ENCODE peak calls at places on chromosomes 13 and 19, in eight cellular contexts. D is GM10248, F is astrocyte of the spinal cord, T is tibial artery, R is omental fat pad, E is stomach, J is left ventricle myocardium inferior, W is HFFc6. K is an unnamed sample.

GRCh38 chr13:97911311-97912138 is 42.0 kb upstream of the IPO5 start:
- DNase-seq in D (peak), F (peak), T (no peak), R (no peak), E (no peak), J (no peak), W (peak), K (peak)

GRCh38 chr13:33116321-33117010 is 100.2 kb downstream of the KL start:
- DNase-seq in D (no peak), F (no peak), T (no peak), R (no peak), E (no peak), J (no peak), W (no peak), K (no peak)

GRCh38 chr19:47274071-47274890 is at the start of gene INAFM1:
- DNase-seq in D (peak), F (peak), T (peak), R (peak), E (peak), J (peak), W (peak), K (peak)

GRCh38 chr13:72530471-72530870 is 197.0 kb downstream of the MZT1 start:
- DNase-seq in D (no peak), F (peak), T (no peak), R (no peak), E (no peak), J (no peak), W (no peak), K (no peak)

GRCh38 chr13:60765700-60766411 is 368.8 kb downstream of the TDRD3 start:
- DNase-seq in D (no peak), F (peak), T (no peak), R (no peak), E (no peak), J (no peak), W (no peak), K (no peak)

GRCh38 chr19:4722671-4723464 is 774 bp downstream of the DPP9 start:
- DNase-seq in D (peak), F (peak), T (peak), R (no peak), E (peak), J (no peak), W (no peak), K (peak)

GRCh38 chr19:22945560-22945959 is 57.4 kb downstream of the ZNF728 start:
- DNase-seq in D (no peak), F (peak), T (no peak), R (no peak), E (no peak), J (no peak), W (no peak), K (no peak)

GRCh38 chr19:40013991-40014390 is 17.1 kb downstream of the ZNF546 start:
- DNase-seq in D (no peak), F (no peak), T (no peak), R (no peak), E (no peak), J (no peak), W (no peak), K (no peak)

GRCh38 chr13:49220035-49220855 is at the start of gene MLNR:
- DNase-seq in D (peak), F (no peak), T (no peak), R (no peak), E (no peak), J (no peak), W (no peak), K (peak)

GRCh38 chr19:13055213-13056051 is 47.2 kb downstream of the LYL1 start:
- DNase-seq in D (no peak), F (peak), T (peak), R (no peak), E (peak), J (peak), W (peak), K (no peak)

GRCh38 chr13:89136678-89137077 is 1465.5 kb downstream of the SLITRK5 start:
- DNase-seq in D (no peak), F (peak), T (no peak), R (no peak), E (no peak), J (no peak), W (no peak), K (no peak)

GRCh38 chr19:3324405-3324856 is 42.0 kb upstream of the NFIC start:
- DNase-seq in D (peak), F (no peak), T (peak), R (peak), E (peak), J (peak), W (no peak), K (peak)

GRCh38 chr19:43895727-43896126 is 39.4 kb downstream of the ZNF45 start:
- DNase-seq in D (no peak), F (no peak), T (no peak), R (no peak), E (no peak), J (no peak), W (no peak), K (no peak)

GRCh38 chr19:898663-899062 is 5.4 kb downstream of the RNU6-9 start:
- DNase-seq in D (no peak), F (no peak), T (no peak), R (no peak), E (no peak), J (no peak), W (no peak), K (no peak)

GRCh38 chr13:112562786-112563383 is 25.1 kb downstream of the TUBGCP3 start:
- DNase-seq in D (no peak), F (no peak), T (no peak), R (no peak), E (no peak), J (no peak), W (no peak), K (no peak)

GRCh38 chr13:98445340-98446233 is 131.3 kb downstream of the STK24 start:
- DNase-seq in D (peak), F (peak), T (peak), R (peak), E (peak), J (peak), W (peak), K (peak)

GRCh38 chr19:4987692-4988370 is 18.9 kb downstream of the KDM4B start:
- DNase-seq in D (no peak), F (no peak), T (no peak), R (no peak), E (no peak), J (no peak), W (no peak), K (no peak)

GRCh38 chr19:16447015-16447384 is 24.8 kb downstream of the EPS15L1 start:
- DNase-seq in D (peak), F (peak), T (peak), R (peak), E (peak), J (peak), W (peak), K (peak)

GRCh38 chr19:22976248-22976647 is 26.7 kb downstream of the ZNF728 start:
- DNase-seq in D (no peak), F (no peak), T (no peak), R (no peak), E (no peak), J (no peak), W (no peak), K (no peak)

GRCh38 chr19:4388171-4389063 is 11.9 kb downstream of the SH3GL1 start:
- DNase-seq in D (no peak), F (no peak), T (no peak), R (no peak), E (peak), J (peak), W (no peak), K (no peak)

GRCh38 chr19:16386619-16387240 is 62.1 kb downstream of the KLF2 start:
- DNase-seq in D (peak), F (peak), T (no peak), R (no peak), E (peak), J (peak), W (peak), K (peak)

GRCh38 chr19:39543477-39543857 is 3.5 kb upstream of the EID2 start:
- DNase-seq in D (no peak), F (no peak), T (no peak), R (no peak), E (no peak), J (no peak), W (no peak), K (no peak)

GRCh38 chr13:38686635-38687245 is at the start of gene FREM2:
- DNase-seq in D (no peak), F (peak), T (no peak), R (no peak), E (peak), J (no peak), W (no peak), K (peak)

GRCh38 chr13:114131581-114132418 is 623 bp downstream of the RASA3 start:
- DNase-seq in D (no peak), F (peak), T (no peak), R (no peak), E (no peak), J (peak), W (no peak), K (peak)

GRCh38 chr19:3501780-3502179 is 1.3 kb upstream of the DOHH start:
- DNase-seq in D (no peak), F (no peak), T (no peak), R (no peak), E (no peak), J (no peak), W (no peak), K (no peak)

GRCh38 chr19:44529541-44529940 is at the start of gene CEACAM20:
- DNase-seq in D (no peak), F (no peak), T (no peak), R (no peak), E (no peak), J (no peak), W (no peak), K (no peak)

GRCh38 chr13:73440296-73440895 is 381.6 kb downstream of the KLF5 start:
- DNase-seq in D (no peak), F (peak), T (no peak), R (no peak), E (no peak), J (no peak), W (no peak), K (no peak)

GRCh38 chr13:97307882-97308624 is 85.9 kb downstream of the MBNL2 start:
- DNase-seq in D (no peak), F (peak), T (no peak), R (no peak), E (no peak), J (peak), W (peak), K (no peak)

GRCh38 chr19:14072535-14073231 is at the start of gene MISP3:
- DNase-seq in D (peak), F (no peak), T (no peak), R (no peak), E (peak), J (peak), W (no peak), K (peak)

GRCh38 chr13:36965767-36966166 is 33.4 kb downstream of the ALG5 start:
- DNase-seq in D (no peak), F (peak), T (no peak), R (no peak), E (no peak), J (no peak), W (peak), K (no peak)

GRCh38 chr13:73578251-73578875 is 519.6 kb downstream of the KLF5 start:
- DNase-seq in D (no peak), F (no peak), T (no peak), R (no peak), E (no peak), J (no peak), W (no peak), K (no peak)

GRCh38 chr19:30443531-30444252 is 71.5 kb downstream of the ZNF536 start:
- DNase-seq in D (no peak), F (no peak), T (no peak), R (no peak), E (no peak), J (no peak), W (no peak), K (no peak)

GRCh38 chr19:30442715-30443114 is 70.5 kb downstream of the ZNF536 start:
- DNase-seq in D (no peak), F (no peak), T (no peak), R (no peak), E (no peak), J (no peak), W (no peak), K (no peak)

GRCh38 chr19:30444686-30445232 is 72.6 kb downstream of the ZNF536 start:
- DNase-seq in D (no peak), F (no peak), T (no peak), R (no peak), E (no peak), J (no peak), W (no peak), K (no peak)

GRCh38 chr19:30445385-30445784 is 73.2 kb downstream of the ZNF536 start:
- DNase-seq in D (no peak), F (no peak), T (no peak), R (no peak), E (no peak), J (no peak), W (no peak), K (no peak)

DNA sequence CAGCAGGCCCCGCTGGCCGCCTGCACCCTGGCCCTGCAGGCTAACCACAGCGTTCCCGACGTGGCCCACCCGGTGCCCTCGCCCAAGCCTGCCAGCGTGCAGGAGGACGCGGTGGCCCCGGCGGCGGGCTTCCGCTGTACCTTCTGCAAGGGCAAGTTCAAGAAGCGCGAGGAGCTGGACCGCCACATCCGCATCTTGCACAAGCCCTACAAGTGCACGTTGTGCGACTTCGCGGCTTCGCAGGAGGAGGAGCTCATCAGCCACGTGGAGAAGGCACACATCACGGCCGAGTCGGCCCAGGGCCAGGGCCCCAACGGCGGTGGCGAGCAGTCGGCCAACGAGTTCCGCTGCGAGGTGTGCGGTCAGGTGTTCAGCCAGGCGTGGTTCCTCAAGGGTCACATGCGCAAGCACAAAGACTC is 72.1 kb downstream of the ZNF536 start:
- DNase-seq in D (no peak), F (no peak), T (no peak), R (no peak), E (no peak), J (no peak), W (no peak), K (no peak)
- TF ChIP-seq CTCF in D (no peak), F (no peak), T (no peak), R (no peak), E (no peak), J (no peak), W (no peak), K (no peak)

DNA sequence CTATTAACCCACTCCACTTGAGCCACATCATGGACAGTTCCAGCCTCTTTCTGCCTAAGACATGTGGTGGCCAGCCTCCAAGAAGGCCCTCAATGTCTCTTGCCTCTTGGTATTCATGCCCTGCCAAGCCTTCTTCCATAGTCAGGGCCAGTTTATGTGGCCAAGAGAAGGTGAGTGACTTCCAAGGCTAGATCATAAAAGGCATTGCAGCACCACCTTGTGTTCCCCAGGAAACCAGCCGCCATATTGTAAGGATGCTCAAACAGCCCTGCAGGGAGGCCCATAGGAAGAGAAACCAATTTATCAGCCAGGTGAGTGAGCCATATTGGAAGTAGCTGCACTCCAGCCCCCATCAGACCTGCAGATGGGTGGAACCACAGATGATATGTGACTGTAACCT is 12.3 kb upstream of the DNMT1 start:
- DNase-seq in D (no peak), F (no peak), T (no peak), R (no peak), E (no peak), J (no peak), W (no peak), K (no peak)
- TF ChIP-seq CTCF in D (no peak), F (no peak), T (no peak), R (no peak), E (no peak), J (no peak), W (no peak), K (no peak)

GRCh38 chr19:33176670-33177416 is 17.3 kb upstream of the LRP3 start:
- DNase-seq in D (peak), F (peak), T (peak), R (peak), E (peak), J (peak), W (peak), K (peak)
- TF ChIP-seq CTCF in D (no peak), F (no peak), T (peak), R (no peak), E (peak), J (peak), W (no peak), K (no peak)

DNA sequence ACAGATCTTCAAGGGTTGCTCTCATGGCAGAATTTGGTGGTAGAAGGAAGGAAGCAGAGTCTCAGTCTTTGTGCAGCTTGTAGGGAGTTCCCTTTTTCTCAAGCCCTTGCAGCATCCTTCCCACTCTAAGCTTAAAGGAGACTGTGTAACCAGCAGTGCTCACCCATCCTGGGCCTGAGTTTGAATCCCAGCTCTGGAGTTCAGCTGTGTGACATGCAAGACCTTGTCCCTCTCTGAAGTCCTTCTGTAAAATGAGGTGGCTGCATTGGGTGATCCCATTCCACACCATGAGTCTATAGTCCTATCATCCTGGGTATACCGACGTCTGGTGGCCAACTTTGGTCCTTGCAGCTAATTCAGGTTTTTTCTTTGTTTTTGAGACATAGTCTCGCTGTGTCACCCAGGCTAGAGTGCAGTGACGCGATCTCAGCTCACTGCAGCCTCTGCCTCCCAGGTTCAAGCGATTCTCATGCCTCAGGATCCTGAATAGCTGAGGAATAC is 9.8 kb downstream of the SIGLEC10 start:
- DNase-seq in D (peak), F (no peak), T (no peak), R (no peak), E (peak), J (no peak), W (peak), K (peak)
- TF ChIP-seq CTCF in D (peak), F (peak), T (peak), R (no peak), E (peak), J (peak), W (peak), K (peak)

GRCh38 chr19:56087647-56088346 is 33.3 kb downstream of the ZNF787 start:
- DNase-seq in D (no peak), F (no peak), T (no peak), R (no peak), E (no peak), J (no peak), W (no peak), K (no peak)

GRCh38 chr19:56086671-56087430 is 34.2 kb downstream of the ZNF787 start:
- DNase-seq in D (no peak), F (no peak), T (no peak), R (no peak), E (no peak), J (no peak), W (no peak), K (no peak)

GRCh38 chr19:56091066-56091490 is 30.0 kb downstream of the ZNF787 start:
- DNase-seq in D (no peak), F (peak), T (no peak), R (no peak), E (no peak), J (no peak), W (peak), K (no peak)

GRCh38 chr19:56088454-56089215 is 32.5 kb downstream of the ZNF787 start:
- DNase-seq in D (no peak), F (no peak), T (no peak), R (no peak), E (no peak), J (no peak), W (no peak), K (no peak)

GRCh38 chr19:56089344-56089743 is 31.8 kb downstream of the ZNF787 start:
- DNase-seq in D (no peak), F (no peak), T (no peak), R (no peak), E (no peak), J (no peak), W (no peak), K (no peak)
- TF ChIP-seq CTCF in D (no peak), F (no peak), T (no peak), R (no peak), E (no peak), J (no peak), W (no peak), K (no peak)

GRCh38 chr19:10568444-10568825 is 344 bp downstream of the CDKN2D start:
- DNase-seq in D (no peak), F (peak), T (peak), R (no peak), E (peak), J (no peak), W (no peak), K (no peak)
- TF ChIP-seq CTCF in D (no peak), F (no peak), T (no peak), R (no peak), E (no peak), J (no peak), W (no peak), K (no peak)

DNA sequence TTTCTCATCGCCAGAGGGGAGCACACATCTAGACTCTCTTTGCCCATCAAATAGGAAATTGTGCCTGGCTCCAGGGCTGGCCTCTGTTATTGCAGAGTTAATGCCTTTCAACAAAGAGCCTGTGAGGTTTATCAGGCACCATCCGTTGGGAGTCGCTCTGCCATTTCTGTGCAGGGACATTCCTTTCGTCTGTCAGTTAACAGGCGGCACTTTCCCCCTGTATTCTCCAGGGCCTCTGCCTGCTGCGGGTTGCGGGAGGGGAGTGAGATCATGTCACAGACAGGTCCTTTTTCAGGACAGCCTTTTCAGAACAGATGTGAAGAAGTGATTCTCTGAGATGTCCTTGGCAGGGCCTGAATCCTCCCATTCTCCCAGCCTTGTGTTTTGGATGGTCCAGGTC is 14.8 kb downstream of the SERP2 start:
- DNase-seq in D (no peak), F (no peak), T (no peak), R (no peak), E (no peak), J (peak), W (no peak), K (no peak)
- TF ChIP-seq CTCF in D (no peak), F (no peak), T (no peak), R (no peak), E (no peak), J (no peak), W (no peak), K (no peak)

DNA sequence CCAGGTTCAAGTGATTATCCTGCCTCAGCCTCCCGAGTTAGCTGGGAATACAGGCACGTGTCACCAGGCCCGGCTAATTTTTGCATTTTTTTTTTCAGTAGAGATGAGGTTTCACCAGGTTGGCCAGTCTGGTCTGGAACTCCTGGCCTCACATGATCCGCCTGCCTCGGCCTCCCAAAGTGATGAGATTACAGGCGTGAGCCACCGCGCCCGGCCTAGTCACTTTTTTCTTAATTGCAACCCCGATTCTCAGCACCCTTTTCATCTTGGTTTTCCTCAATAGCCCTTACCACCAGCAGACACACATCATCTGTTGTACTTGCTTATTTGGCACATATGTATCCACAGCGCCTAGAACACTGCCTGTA is 550 bp upstream of the GPI start:
- DNase-seq in D (no peak), F (no peak), T (no peak), R (no peak), E (no peak), J (no peak), W (no peak), K (no peak)
- TF ChIP-seq CTCF in D (no peak), F (no peak), T (no peak), R (no peak), E (no peak), J (no peak), W (no peak), K (no peak)

K was measured in GM13976.